ENCODE peak calls at places on chromosomes 13 and 19, in eight cellular contexts. H, K, G, P, V, I, W and S are unnamed samples.
A peak's percentile ranks its signal among the peaks of the same experiment; 100 is the strongest.

GRCh38 chr13:45178349-45179142 is 22.3 kb downstream of the KCTD4 start:
- DNase-seq in V (no peak), I (peak; percentile 93), W (no peak), H (no peak), K (no peak), P (no peak), G (no peak), S (no peak)

GRCh38 chr13:101916758-101917474 is 464.4 kb downstream of the ITGBL1 start:
- DNase-seq in P (peak; percentile 37), G (no peak), V (no peak), K (no peak), H (no peak), I (no peak), W (no peak), S (no peak)

GRCh38 chr13:48954086-48954485 is 21.6 kb upstream of the FNDC3A start:
- DNase-seq in K (no peak), P (no peak), V (no peak), H (no peak), I (peak; percentile 51), G (no peak), W (no peak), S (no peak)

GRCh38 chr13:45306966-45307365 is 34.0 kb downstream of the TPT1 start:
- DNase-seq in V (no peak), K (no peak), P (no peak), H (no peak), I (no peak), G (no peak), W (no peak), S (no peak)

GRCh38 chr13:66780814-66781213 is 449.3 kb downstream of the PCDH9 start:
- DNase-seq in I (peak; percentile 20), W (no peak), G (no peak), P (no peak), V (no peak), K (no peak), H (no peak), S (no peak)

GRCh38 chr19:18972851-18973250 is 31.8 kb upstream of the HOMER3 start:
- DNase-seq in G (no peak), I (no peak), K (no peak), P (no peak), H (no peak), V (no peak), W (no peak), S (no peak)

GRCh38 chr13:38862443-38862842 is 128.2 kb downstream of the STOML3 start:
- DNase-seq in K (no peak), W (no peak), H (no peak), G (no peak), P (no peak), V (no peak), I (no peak), S (no peak)

GRCh38 chr19:42386974-42387707 is 3.0 kb downstream of the CNFN start:
- DNase-seq in H (peak; percentile 100), P (peak; percentile 77), V (peak; percentile 79), K (peak; percentile 39), G (peak; percentile 86), W (peak; percentile 86), I (peak; percentile 33), S (peak; percentile 75)

GRCh38 chr13:51942189-51942588 is 69.1 kb downstream of the ATP7B start:
- DNase-seq in I (no peak), W (peak; percentile 91), V (no peak), G (peak; percentile 90), P (no peak), H (no peak), K (no peak), S (no peak)

GRCh38 chr19:39265321-39265916 is 2.8 kb upstream of the IFNL2 start:
- DNase-seq in W (no peak), K (no peak), V (peak; percentile 50), P (no peak), G (no peak), H (no peak), I (no peak), S (peak; percentile 73)

GRCh38 chr13:38348890-38349289 is 761 bp upstream of the UFM1 start:
- DNase-seq in V (no peak), P (no peak), G (no peak), W (peak; percentile 8), K (no peak), H (peak; percentile 9), I (peak; percentile 40), S (peak; percentile 17)

GRCh38 chr13:38542601-38543000 is 144.3 kb upstream of the FREM2 start:
- DNase-seq in W (no peak), P (no peak), H (no peak), G (no peak), K (no peak), V (no peak), I (no peak), S (no peak)

DNA sequence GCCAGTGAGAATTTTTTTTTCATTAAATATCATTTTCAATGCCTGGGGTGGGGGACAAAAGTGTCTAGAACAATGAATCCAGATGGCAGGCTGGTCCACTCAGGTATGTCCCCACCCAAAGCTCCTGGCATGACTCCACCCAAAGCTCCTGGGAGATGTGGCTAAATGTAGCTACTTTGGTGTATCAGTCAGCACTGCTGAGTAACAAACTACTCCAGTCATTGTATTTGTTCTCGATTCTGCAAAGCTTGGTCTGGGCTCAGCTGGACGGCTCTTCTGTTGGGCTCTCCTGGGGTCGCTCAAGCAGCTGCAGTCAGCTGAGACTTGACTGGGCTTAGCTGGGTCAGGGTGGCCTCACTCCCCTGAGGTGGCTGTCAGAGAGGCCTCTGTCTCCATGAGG is 48.5 kb downstream of the CELF5 start:
- DNase-seq in W (no peak), H (no peak), V (no peak), P (no peak), I (no peak), K (no peak), G (no peak), S (no peak)
- H3K4me1 ChIP-seq in W (peaks cover 12% of the 10 kb centered on the region), H (peaks cover 8% of the 10 kb centered on the region), V (peaks cover 13% of the 10 kb centered on the region), P (no peaks in the 10 kb centered on the region), I (peaks cover 2% of the 10 kb centered on the region), K (no peaks in the 10 kb centered on the region), G (peaks cover 17% of the 10 kb centered on the region), S (no peaks in the 10 kb centered on the region)

GRCh38 chr13:29850213-29850898 is at the start of gene UBL3:
- DNase-seq in G (peak; percentile 96), P (peak; percentile 97), V (peak; percentile 98), K (peak; percentile 98), I (peak; percentile 95), W (peak; percentile 98), H (peak; percentile 87), S (peak; percentile 98)
- TF ChIP-seq POLR2A in G (peak; percentile 80), P (no peak), V (peak; percentile 93), K (peak; percentile 91), I (peak; percentile 86), W (peak; percentile 97), H (peak; percentile 55), S (peak; percentile 62)

GRCh38 chr19:11563530-11563929 is 4.5 kb upstream of the ELOF1 start:
- DNase-seq in P (no peak), I (no peak), W (no peak), H (no peak), V (no peak), K (no peak), G (no peak), S (no peak)

GRCh38 chr19:11560404-11560988 is 1.5 kb upstream of the ELOF1 start:
- DNase-seq in V (no peak), W (peak; percentile 49), P (no peak), G (no peak), K (no peak), H (no peak), I (peak; percentile 84), S (peak; percentile 56)

GRCh38 chr19:11555246-11555645 is 3.8 kb downstream of the ELOF1 start:
- DNase-seq in K (no peak), G (no peak), H (no peak), V (no peak), P (no peak), W (no peak), I (no peak), S (no peak)

GRCh38 chr19:11556634-11557420 is 2.2 kb downstream of the ELOF1 start:
- DNase-seq in I (no peak), W (no peak), G (no peak), H (no peak), V (no peak), K (no peak), P (no peak), S (no peak)

DNA sequence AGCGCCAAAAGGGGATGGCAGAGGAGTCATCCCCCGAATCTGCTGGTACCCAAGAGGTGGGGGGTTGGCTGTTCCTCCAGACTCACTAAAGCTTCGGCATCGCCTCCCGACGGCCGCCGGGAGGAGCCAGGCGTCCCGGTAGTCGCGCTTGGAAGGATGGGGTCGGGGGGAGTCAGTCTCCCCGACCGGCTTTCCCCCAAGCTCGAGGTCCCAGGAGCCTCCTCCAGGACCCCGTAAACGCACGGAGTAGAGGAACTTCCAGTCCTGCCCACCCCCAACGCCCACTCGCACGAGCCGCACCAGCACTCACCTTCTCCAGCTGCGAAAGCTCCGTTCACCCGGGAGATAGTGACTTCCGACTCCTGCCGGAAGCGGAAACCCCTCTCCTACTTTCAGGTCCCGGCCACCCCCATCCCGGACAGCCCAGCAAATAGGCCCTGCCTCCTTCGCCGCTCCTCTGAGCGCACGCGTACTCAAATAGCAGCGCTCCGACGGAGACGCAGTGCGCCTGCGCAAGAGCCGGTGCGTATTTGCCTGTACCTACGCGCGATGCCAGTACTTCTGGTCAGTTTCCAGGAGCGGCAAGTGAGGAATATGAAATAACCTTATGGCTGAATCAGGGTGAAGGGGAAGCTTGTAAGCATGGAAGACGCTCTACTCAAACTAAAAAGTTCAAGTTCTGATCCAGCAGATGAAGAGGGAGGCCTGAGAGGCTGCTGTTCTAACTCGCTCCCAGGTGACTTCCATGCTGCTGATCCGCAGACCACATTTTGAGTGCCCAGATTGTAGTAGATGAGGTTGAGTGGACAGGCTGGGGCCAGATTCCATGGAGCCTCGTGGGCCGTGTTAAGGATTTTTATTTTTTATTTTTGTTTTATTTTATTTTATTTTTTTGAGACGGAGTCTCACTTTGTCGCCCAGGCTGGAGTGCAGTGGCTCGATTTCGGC is at the start of gene ELOF1:
- DNase-seq in H (peak; percentile 94), K (peak; percentile 98), W (peak; percentile 98), G (peak; percentile 97), I (peak; percentile 98), P (peak; percentile 99), V (peak; percentile 98), S (peak; percentile 99)
- TF ChIP-seq CTCF in H (no peak), K (peak; percentile 32), W (peak; percentile 23), G (peak; percentile 34), I (peak; percentile 15), P (peak; percentile 1), V (no peak), S (no peak)

DNA sequence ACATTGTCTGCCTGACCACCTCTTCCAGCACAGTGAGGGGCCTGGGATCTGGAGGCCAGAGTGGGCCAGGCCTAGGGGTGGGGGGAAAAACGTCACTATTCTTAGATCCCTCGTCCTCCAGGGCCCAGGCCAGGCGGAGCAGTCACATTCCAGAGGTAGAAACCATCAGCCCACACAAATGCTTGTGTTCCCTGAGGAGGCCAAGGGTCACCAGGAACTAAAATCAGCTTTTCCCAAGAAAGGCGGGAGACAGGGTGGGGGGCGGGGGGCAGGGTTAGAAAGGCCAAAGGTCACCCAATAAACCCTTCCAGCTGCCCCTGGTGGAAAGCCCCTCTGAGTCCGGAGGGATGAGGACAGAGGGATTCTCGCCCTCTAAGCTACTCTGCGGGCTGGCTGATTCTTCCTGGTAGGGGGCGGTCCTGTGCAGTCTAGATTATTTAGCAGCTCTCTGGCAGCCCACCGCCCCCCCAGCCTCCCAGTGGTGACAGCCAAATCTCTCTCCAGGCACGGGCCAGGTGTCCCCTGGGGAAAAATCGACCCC is 23.5 kb upstream of the CCL25 start:
- DNase-seq in V (no peak), I (peak; percentile 13), G (no peak), P (no peak), K (no peak), W (no peak), H (no peak), S (no peak)
- H3K4me1 ChIP-seq in V (no peaks in the 10 kb centered on the region), I (peaks cover 2% of the 10 kb centered on the region), G (peaks cover 9% of the 10 kb centered on the region), P (no peaks in the 10 kb centered on the region), K (no peaks in the 10 kb centered on the region), W (no peaks in the 10 kb centered on the region), H (no peaks in the 10 kb centered on the region), S (peaks cover 8% of the 10 kb centered on the region)